ENCODE peak calls at places on chromosomes 16 and 17, in six cellular contexts. One of them, this sample, is unnamed.
A peak's percentile ranks its signal among the peaks of the same experiment; 100 is the strongest.

GRCh38 chr17:48541574-48542113 is 3.3 kb downstream of the HOXB2 start:
- DNase-seq in HCT116: no peak
- DNase-seq in fibroblast of lung: no peak
- DNase-seq in neuronal stem cell: no peak
- DNase-seq in RWPE2: no peak
- DNase-seq in heart right ventricle: peak; percentile 45
- DNase-seq in this sample: no peak

GRCh38 chr16:6113749-6114148 is 1016.2 kb upstream of the EEF2KMT start:
- DNase-seq in neuronal stem cell: no peak
- DNase-seq in fibroblast of lung: no peak
- DNase-seq in heart right ventricle: no peak
- DNase-seq in RWPE2: no peak
- DNase-seq in HCT116: no peak
- DNase-seq in this sample: no peak

GRCh38 chr16:49559242-49559641 is 185.6 kb downstream of the C16orf78 start:
- DNase-seq in fibroblast of lung: no peak
- DNase-seq in RWPE2: no peak
- DNase-seq in neuronal stem cell: no peak
- DNase-seq in HCT116: no peak
- DNase-seq in heart right ventricle: no peak
- DNase-seq in this sample: no peak

GRCh38 chr16:4606354-4606753 is 8.3 kb downstream of the UBALD1 start:
- DNase-seq in HCT116: no peak
- DNase-seq in neuronal stem cell: no peak
- DNase-seq in fibroblast of lung: no peak
- DNase-seq in RWPE2: no peak
- DNase-seq in heart right ventricle: no peak
- DNase-seq in this sample: no peak

GRCh38 chr16:30127994-30128393 is 5.0 kb upstream of the MAPK3 start:
- DNase-seq in HCT116: no peak
- DNase-seq in neuronal stem cell: no peak
- DNase-seq in heart right ventricle: no peak
- DNase-seq in fibroblast of lung: no peak
- DNase-seq in RWPE2: no peak
- DNase-seq in this sample: no peak

GRCh38 chr17:45801386-45801785 is 17.3 kb downstream of the CRHR1 start:
- DNase-seq in heart right ventricle: no peak
- DNase-seq in RWPE2: no peak
- DNase-seq in fibroblast of lung: no peak
- DNase-seq in neuronal stem cell: no peak
- DNase-seq in HCT116: no peak
- DNase-seq in this sample: no peak

GRCh38 chr17:59488805-59489204 is 76.6 kb upstream of the DHX40 start:
- DNase-seq in neuronal stem cell: no peak
- DNase-seq in heart right ventricle: no peak
- DNase-seq in fibroblast of lung: no peak
- DNase-seq in HCT116: no peak
- DNase-seq in RWPE2: no peak
- DNase-seq in this sample: no peak

GRCh38 chr16:50193594-50193993 is 40.5 kb downstream of the TENT4B start:
- DNase-seq in heart right ventricle: no peak
- DNase-seq in neuronal stem cell: no peak
- DNase-seq in RWPE2: no peak
- DNase-seq in HCT116: no peak
- DNase-seq in fibroblast of lung: peak; percentile 77
- DNase-seq in this sample: no peak

GRCh38 chr17:66214893-66215528 is 14.2 kb downstream of the APOH start:
- DNase-seq in RWPE2: no peak
- DNase-seq in heart right ventricle: no peak
- DNase-seq in fibroblast of lung: no peak
- DNase-seq in HCT116: no peak
- DNase-seq in neuronal stem cell: no peak
- DNase-seq in this sample: no peak

GRCh38 chr16:33877-34707 is 19.3 kb downstream of the POLR3K start:
- DNase-seq in fibroblast of lung: no peak
- DNase-seq in RWPE2: no peak
- DNase-seq in neuronal stem cell: no peak
- DNase-seq in HCT116: no peak
- DNase-seq in heart right ventricle: no peak
- DNase-seq in this sample: no peak

GRCh38 chr16:84720180-84720579 is 20.4 kb downstream of the USP10 start:
- DNase-seq in fibroblast of lung: no peak
- DNase-seq in heart right ventricle: no peak
- DNase-seq in RWPE2: no peak
- DNase-seq in neuronal stem cell: no peak
- DNase-seq in HCT116: no peak
- DNase-seq in this sample: no peak

GRCh38 chr17:28720247-28720996 is 637 bp downstream of the RPL23A start:
- DNase-seq in neuronal stem cell: no peak
- DNase-seq in heart right ventricle: no peak
- DNase-seq in RWPE2: no peak
- DNase-seq in HCT116: no peak
- DNase-seq in fibroblast of lung: no peak
- DNase-seq in this sample: no peak

GRCh38 chr16:81238296-81239011 is at the start of gene BCO1:
- DNase-seq in neuronal stem cell: peak; percentile 71
- DNase-seq in heart right ventricle: no peak
- DNase-seq in RWPE2: no peak
- DNase-seq in HCT116: no peak
- DNase-seq in fibroblast of lung: peak; percentile 78
- DNase-seq in this sample: no peak

GRCh38 chr16:57534337-57534880 is 2.0 kb downstream of the CCDC102A start:
- DNase-seq in HCT116: no peak
- DNase-seq in RWPE2: peak; percentile 15
- DNase-seq in neuronal stem cell: no peak
- DNase-seq in heart right ventricle: peak; percentile 2
- DNase-seq in fibroblast of lung: no peak
- DNase-seq in this sample: no peak

GRCh38 chr17:42378597-42379594 is 9.3 kb downstream of the STAT3 start:
- DNase-seq in neuronal stem cell: no peak
- DNase-seq in HCT116: no peak
- DNase-seq in fibroblast of lung: peak; percentile 42
- DNase-seq in heart right ventricle: peak; percentile 25
- DNase-seq in RWPE2: no peak
- DNase-seq in this sample: no peak

GRCh38 chr16:68893710-68894705 is 50.7 kb downstream of the TANGO6 start:
- DNase-seq in fibroblast of lung: peak; percentile 30
- DNase-seq in neuronal stem cell: peak; percentile 27
- DNase-seq in heart right ventricle: peak; percentile 33
- DNase-seq in HCT116: no peak
- DNase-seq in RWPE2: no peak
- DNase-seq in this sample: peak; percentile 22

GRCh38 chr16:31502981-31503380 is 5.2 kb downstream of the RUSF1 start:
- DNase-seq in HCT116: no peak
- DNase-seq in heart right ventricle: no peak
- DNase-seq in neuronal stem cell: no peak
- DNase-seq in fibroblast of lung: peak; percentile 75
- DNase-seq in RWPE2: no peak
- DNase-seq in this sample: no peak

GRCh38 chr17:78872486-78872885 is 30.5 kb downstream of the CEP295NL start:
- DNase-seq in fibroblast of lung: no peak
- DNase-seq in RWPE2: no peak
- DNase-seq in heart right ventricle: no peak
- DNase-seq in HCT116: no peak
- DNase-seq in neuronal stem cell: no peak
- DNase-seq in this sample: no peak

GRCh38 chr17:57091186-57091618 is 6.2 kb downstream of the AKAP1 start:
- DNase-seq in RWPE2: no peak
- DNase-seq in HCT116: no peak
- DNase-seq in neuronal stem cell: no peak
- DNase-seq in fibroblast of lung: no peak
- DNase-seq in heart right ventricle: peak; percentile 84
- DNase-seq in this sample: no peak

GRCh38 chr17:61385869-61386245 is 13.8 kb upstream of the TBX2 start:
- DNase-seq in fibroblast of lung: no peak
- DNase-seq in neuronal stem cell: no peak
- DNase-seq in HCT116: no peak
- DNase-seq in heart right ventricle: no peak
- DNase-seq in RWPE2: no peak
- DNase-seq in this sample: no peak

GRCh38 chr17:67801626-67802175 is 23.6 kb upstream of the BPTF start:
- DNase-seq in fibroblast of lung: no peak
- DNase-seq in neuronal stem cell: no peak
- DNase-seq in RWPE2: no peak
- DNase-seq in heart right ventricle: no peak
- DNase-seq in HCT116: no peak
- DNase-seq in this sample: no peak

GRCh38 chr17:68085751-68086445 is 50.4 kb downstream of the KPNA2 start:
- DNase-seq in heart right ventricle: no peak
- DNase-seq in HCT116: no peak
- DNase-seq in RWPE2: no peak
- DNase-seq in neuronal stem cell: no peak
- DNase-seq in fibroblast of lung: no peak
- DNase-seq in this sample: no peak

GRCh38 chr16:54931041-54931756 is 534 bp downstream of the IRX5 start:
- DNase-seq in HCT116: no peak
- DNase-seq in neuronal stem cell: peak; percentile 21
- DNase-seq in heart right ventricle: no peak
- DNase-seq in RWPE2: no peak
- DNase-seq in fibroblast of lung: peak; percentile 53
- DNase-seq in this sample: no peak

GRCh38 chr16:12573730-12574383 is 229.8 kb downstream of the CPPED1 start:
- DNase-seq in HCT116: peak; percentile 52
- DNase-seq in heart right ventricle: peak; percentile 24
- DNase-seq in fibroblast of lung: peak; percentile 14
- DNase-seq in neuronal stem cell: peak; percentile 37
- DNase-seq in RWPE2: no peak
- DNase-seq in this sample: peak; percentile 18

GRCh38 chr17:75875182-75875939 is 3.0 kb downstream of the TRIM47 start:
- DNase-seq in fibroblast of lung: no peak
- DNase-seq in neuronal stem cell: no peak
- DNase-seq in HCT116: no peak
- DNase-seq in RWPE2: peak; percentile 86
- DNase-seq in heart right ventricle: no peak
- DNase-seq in this sample: no peak

GRCh38 chr16:3980311-3981111 is 100.0 kb upstream of the CREBBP start:
- DNase-seq in heart right ventricle: no peak
- DNase-seq in HCT116: no peak
- DNase-seq in neuronal stem cell: no peak
- DNase-seq in fibroblast of lung: peak; percentile 68
- DNase-seq in RWPE2: no peak
- DNase-seq in this sample: no peak

GRCh38 chr17:80360396-80360795 is 54.6 kb upstream of the ENDOV start:
- DNase-seq in heart right ventricle: no peak
- DNase-seq in HCT116: no peak
- DNase-seq in RWPE2: no peak
- DNase-seq in neuronal stem cell: no peak
- DNase-seq in fibroblast of lung: no peak
- DNase-seq in this sample: no peak

GRCh38 chr17:9566067-9566466 is 9.6 kb downstream of the STX8 start:
- DNase-seq in RWPE2: no peak
- DNase-seq in HCT116: no peak
- DNase-seq in heart right ventricle: no peak
- DNase-seq in neuronal stem cell: no peak
- DNase-seq in fibroblast of lung: peak; percentile 21
- DNase-seq in this sample: no peak

GRCh38 chr17:15350777-15351486 is 9.5 kb upstream of the TEKT3 start:
- DNase-seq in HCT116: no peak
- DNase-seq in neuronal stem cell: no peak
- DNase-seq in fibroblast of lung: no peak
- DNase-seq in RWPE2: no peak
- DNase-seq in heart right ventricle: no peak
- DNase-seq in this sample: no peak

GRCh38 chr16:56192971-56193936 is 2.0 kb downstream of the GNAO1 start:
- DNase-seq in fibroblast of lung: no peak
- DNase-seq in heart right ventricle: no peak
- DNase-seq in RWPE2: no peak
- DNase-seq in neuronal stem cell: no peak
- DNase-seq in HCT116: no peak
- DNase-seq in this sample: no peak
- H3K27me3 ChIP-seq in fibroblast of lung: peaks cover 30% of the 10 kb centered on the region
- H3K27me3 ChIP-seq in heart right ventricle: no peaks in the 10 kb centered on the region
- H3K27me3 ChIP-seq in RWPE2: peaks cover 91% of the 10 kb centered on the region
- H3K27me3 ChIP-seq in neuronal stem cell: peaks cover 60% of the 10 kb centered on the region
- H3K27me3 ChIP-seq in HCT116: peaks cover 41% of the 10 kb centered on the region
- H3K27me3 ChIP-seq in this sample: peaks cover 3% of the 10 kb centered on the region

GRCh38 chr16:70427786-70428177 is 11.1 kb downstream of the ST3GAL2 start:
- DNase-seq in fibroblast of lung: no peak
- DNase-seq in HCT116: no peak
- DNase-seq in neuronal stem cell: no peak
- DNase-seq in RWPE2: no peak
- DNase-seq in heart right ventricle: no peak
- DNase-seq in this sample: no peak
- H3K4me1 ChIP-seq in fibroblast of lung: peaks cover 20% of the 10 kb centered on the region
- H3K4me1 ChIP-seq in HCT116: peaks cover 59% of the 10 kb centered on the region
- H3K4me1 ChIP-seq in neuronal stem cell: peaks cover 32% of the 10 kb centered on the region
- H3K4me1 ChIP-seq in RWPE2: peaks cover 32% of the 10 kb centered on the region
- H3K4me1 ChIP-seq in heart right ventricle: peaks cover 86% of the 10 kb centered on the region
- H3K4me1 ChIP-seq in this sample: peaks cover 15% of the 10 kb centered on the region

GRCh38 chr17:44569459-44569858 is 12.2 kb downstream of the FZD2 start:
- DNase-seq in RWPE2: no peak
- DNase-seq in fibroblast of lung: no peak
- DNase-seq in HCT116: no peak
- DNase-seq in neuronal stem cell: no peak
- DNase-seq in heart right ventricle: no peak
- DNase-seq in this sample: no peak
- H3K27ac ChIP-seq in RWPE2: no peak overlapping the region
- H3K27ac ChIP-seq in fibroblast of lung: no peak overlapping the region
- H3K27ac ChIP-seq in HCT116: no peak overlapping the region
- H3K27ac ChIP-seq in neuronal stem cell: peak overlapping the region; percentile 66
- H3K27ac ChIP-seq in heart right ventricle: no peak overlapping the region
- H3K27ac ChIP-seq in this sample: no peak overlapping the region

DNA sequence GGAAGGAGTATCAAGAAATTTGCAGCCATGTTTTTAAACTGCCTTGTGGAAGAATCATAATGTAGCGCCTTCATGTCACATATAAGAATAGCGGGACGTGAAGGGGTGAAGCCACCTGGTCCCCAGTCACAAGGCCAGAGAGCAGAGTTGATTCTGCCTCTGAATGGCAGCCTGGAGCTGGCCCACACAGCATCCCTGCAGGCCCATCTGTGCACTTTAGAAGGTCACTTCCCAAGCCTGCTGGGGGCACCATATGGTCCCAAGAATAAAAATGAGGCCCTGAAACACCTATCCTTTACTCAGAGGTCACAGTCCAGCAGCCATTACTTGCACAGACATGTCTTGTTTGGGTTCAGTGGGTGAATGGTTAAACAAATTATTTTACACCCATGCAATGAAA is 15.0 kb downstream of the CD300E start:
- DNase-seq in fibroblast of lung: no peak
- DNase-seq in RWPE2: no peak
- DNase-seq in neuronal stem cell: no peak
- DNase-seq in heart right ventricle: no peak
- DNase-seq in HCT116: no peak
- DNase-seq in this sample: no peak
- H3K27me3 ChIP-seq in fibroblast of lung: no peaks in the 10 kb centered on the region
- H3K27me3 ChIP-seq in RWPE2: no peaks in the 10 kb centered on the region
- H3K27me3 ChIP-seq in neuronal stem cell: peaks cover 15% of the 10 kb centered on the region
- H3K27me3 ChIP-seq in heart right ventricle: no peaks in the 10 kb centered on the region
- H3K27me3 ChIP-seq in HCT116: peaks cover 72% of the 10 kb centered on the region
- H3K27me3 ChIP-seq in this sample: no peaks in the 10 kb centered on the region

GRCh38 chr17:37609170-37610040 is at the start of gene SYNRG:
- DNase-seq in heart right ventricle: peak; percentile 93
- DNase-seq in fibroblast of lung: peak; percentile 94
- DNase-seq in HCT116: peak; percentile 86
- DNase-seq in RWPE2: peak; percentile 94
- DNase-seq in neuronal stem cell: peak; percentile 96
- DNase-seq in this sample: peak; percentile 78
- H3K4me1 ChIP-seq in heart right ventricle: peaks cover 46% of the 10 kb centered on the region
- H3K4me1 ChIP-seq in fibroblast of lung: peaks cover 6% of the 10 kb centered on the region
- H3K4me1 ChIP-seq in HCT116: peaks cover 26% of the 10 kb centered on the region
- H3K4me1 ChIP-seq in RWPE2: peaks cover 6% of the 10 kb centered on the region
- H3K4me1 ChIP-seq in neuronal stem cell: no peaks in the 10 kb centered on the region
- H3K4me1 ChIP-seq in this sample: no peaks in the 10 kb centered on the region

This sample was measured in iPS DF 6.9.